ENCODE peak calls at places on chromosomes 3 and 15, in seven cellular contexts. J, D, E, M, C, Z and W are unnamed samples.

GRCh38 chr3:75781079-75781745 is 4.1 kb downstream of the ZNF717 start:
- DNase-seq in E (no peak), D (no peak), C (no peak), J (no peak), Z (no peak), M (no peak), W (no peak)

GRCh38 chr3:123818921-123819429 is 65.2 kb downstream of the MYLK start:
- DNase-seq in M (no peak), C (no peak), J (no peak), E (no peak), Z (no peak), D (peak; percentile 77), W (no peak)

GRCh38 chr15:67819636-67820035 is 5.7 kb upstream of the SKOR1 start:
- DNase-seq in J (no peak), C (peak; percentile 62), E (no peak), M (no peak), Z (no peak), D (no peak), W (no peak)

GRCh38 chr3:150299221-150299620 is 108.9 kb upstream of the TSC22D2 start:
- DNase-seq in J (no peak), D (no peak), E (no peak), Z (no peak), M (no peak), C (no peak), W (no peak)

GRCh38 chr3:133113526-133113925 is 75.3 kb downstream of the TMEM108 start:
- DNase-seq in Z (no peak), D (no peak), C (no peak), M (no peak), J (no peak), E (no peak), W (no peak)

GRCh38 chr3:45078910-45079522 is 52.9 kb downstream of the CLEC3B start:
- DNase-seq in J (no peak), M (no peak), D (no peak), Z (no peak), E (no peak), C (no peak), W (no peak)

GRCh38 chr3:80733522-80734176 is 965.9 kb upstream of the ROBO1 start:
- DNase-seq in C (no peak), E (no peak), D (peak; percentile 95), M (no peak), Z (no peak), J (no peak), W (no peak)

GRCh38 chr15:93072440-93073394 is 16.3 kb downstream of the RGMA start:
- DNase-seq in J (peak; percentile 22), Z (peak; percentile 78), E (no peak), D (peak; percentile 6), M (peak; percentile 78), C (peak; percentile 91), W (peak; percentile 81)

GRCh38 chr3:123584284-123584987 is 417 bp downstream of the HACD2 start:
- DNase-seq in Z (peak; percentile 10), J (no peak), C (peak; percentile 89), D (no peak), E (no peak), M (peak; percentile 17), W (peak; percentile 72)

GRCh38 chr3:46668116-46668515 is 25.4 kb downstream of the ALS2CL start:
- DNase-seq in E (no peak), M (no peak), J (no peak), Z (no peak), D (no peak), C (peak; percentile 58), W (no peak)

GRCh38 chr15:88651971-88652370 is 13.2 kb downstream of the ISG20 start:
- DNase-seq in D (no peak), C (no peak), Z (no peak), E (no peak), J (no peak), M (no peak), W (peak; percentile 5)

GRCh38 chr15:66415321-66415720 is 28.6 kb downstream of the MAP2K1 start:
- DNase-seq in Z (no peak), E (no peak), C (no peak), D (no peak), J (no peak), M (no peak), W (no peak)

GRCh38 chr15:60414016-60414682 is 16.4 kb upstream of the ANXA2 start:
- DNase-seq in E (no peak), M (no peak), J (no peak), C (no peak), D (no peak), Z (no peak), W (no peak)

GRCh38 chr3:186930143-186930638 is at the start of gene ST6GAL1:
- DNase-seq in Z (peak; percentile 67), D (peak; percentile 43), E (peak; percentile 61), C (peak; percentile 90), M (no peak), J (peak; percentile 14), W (peak; percentile 78)

GRCh38 chr3:193743702-193744047 is 150.7 kb downstream of the OPA1 start:
- DNase-seq in M (no peak), J (no peak), E (no peak), Z (no peak), D (no peak), C (no peak), W (no peak)

GRCh38 chr15:101064795-101065569 is 145.8 kb downstream of the LRRK1 start:
- DNase-seq in C (peak; percentile 72), D (no peak), E (no peak), M (no peak), J (no peak), Z (no peak), W (no peak)

GRCh38 chr3:25664066-25664809 is 469 bp downstream of the TOP2B start:
- DNase-seq in D (peak; percentile 29), E (peak; percentile 53), M (peak; percentile 58), C (peak; percentile 90), J (peak; percentile 73), Z (peak; percentile 67), W (peak; percentile 74)

GRCh38 chr3:67083277-67083676 is 85.2 kb downstream of the KBTBD8 start:
- DNase-seq in Z (peak; percentile 5), E (peak; percentile 10), C (no peak), J (no peak), M (no peak), D (no peak), W (no peak)

GRCh38 chr3:171704002-171704401 is 106.3 kb downstream of the PLD1 start:
- DNase-seq in Z (peak; percentile 77), D (peak; percentile 9), C (no peak), E (no peak), J (no peak), M (no peak), W (peak; percentile 58)

GRCh38 chr3:174532776-174533175 is 326.4 kb upstream of the NAALADL2 start:
- DNase-seq in Z (no peak), C (no peak), E (no peak), J (no peak), D (no peak), M (no peak), W (no peak)

GRCh38 chr3:53238051-53238850 is 17.6 kb downstream of the TKT start:
- DNase-seq in Z (peak; percentile 71), E (no peak), D (peak; percentile 80), J (no peak), M (no peak), C (peak; percentile 77), W (no peak)

GRCh38 chr15:88586401-88587162 is 34.6 kb upstream of the AEN start:
- DNase-seq in E (no peak), M (no peak), Z (no peak), J (no peak), C (no peak), D (no peak), W (no peak)